ENCODE peak calls at places on chromosomes 16 and 17, in four cellular contexts. B is GM12878, K is H1, U is HepG2. I is an unnamed sample.

GRCh38 chr17:13460646-13461045 is 141.1 kb downstream of the HS3ST3A1 start:
- DNase-seq in K (no peak), B (no peak), U (no peak), I (no peak)

GRCh38 chr17:640436-640835 is 74.2 kb downstream of the VPS53 start:
- DNase-seq in B (no peak), U (no peak), K (no peak), I (no peak)

GRCh38 chr16:51141541-51141940 is 9.5 kb downstream of the SALL1 start:
- DNase-seq in B (no peak), U (no peak), K (no peak), I (no peak)

GRCh38 chr17:31167111-31167510 is 72.3 kb downstream of the NF1 start:
- DNase-seq in B (no peak), U (no peak), K (no peak), I (no peak)

GRCh38 chr16:89867918-89868317 is 5.5 kb upstream of the TCF25 start:
- DNase-seq in U (no peak), B (no peak), K (no peak), I (no peak)

GRCh38 chr17:59846391-59847165 is 46.2 kb downstream of the TUBD1 start:
- DNase-seq in K (no peak), U (peak), B (peak), I (no peak)

GRCh38 chr16:4729876-4730275 is 4.2 kb downstream of the ANKS3 start:
- DNase-seq in U (no peak), B (no peak), K (no peak), I (no peak)

GRCh38 chr16:56872863-56873391 is 7.9 kb downstream of the SLC12A3 start:
- DNase-seq in K (no peak), B (no peak), U (no peak), I (no peak)

GRCh38 chr16:57996406-57997175 is 3.9 kb downstream of the ZNF319 start:
- DNase-seq in B (no peak), U (no peak), K (no peak), I (no peak)

GRCh38 chr17:74427048-74427762 is 4.7 kb upstream of the GPRC5C start:
- DNase-seq in U (peak), K (no peak), B (no peak), I (no peak)

GRCh38 chr16:17970816-17971291 is 365.7 kb downstream of the NPIPA8 start:
- DNase-seq in B (no peak), K (no peak), U (no peak), I (no peak)

GRCh38 chr17:10013360-10014112 is 108.5 kb upstream of the RCVRN start:
- DNase-seq in K (no peak), B (peak), U (no peak), I (no peak)

GRCh38 chr16:68744744-68745280 is 7.7 kb downstream of the CDH1 start:
- DNase-seq in B (no peak), U (peak), K (no peak), I (no peak)

GRCh38 chr16:81445143-81445922 is 725 bp downstream of the CMIP start:
- DNase-seq in K (no peak), B (no peak), U (no peak), I (no peak)

GRCh38 chr16:87350681-87351319 is 32.8 kb downstream of the FBXO31 start:
- DNase-seq in U (no peak), K (no peak), B (no peak), I (no peak)

GRCh38 chr16:3880623-3881498 is at the start of gene CREBBP:
- DNase-seq in B (no peak), U (peak), K (peak), I (peak)

GRCh38 chr17:57755479-57756070 is 10.5 kb upstream of the CCDC182 start:
- DNase-seq in U (no peak), K (no peak), B (no peak), I (no peak)

GRCh38 chr16:84091460-84091859 is 25.3 kb downstream of the MBTPS1 start:
- DNase-seq in U (no peak), B (no peak), K (no peak), I (no peak)

GRCh38 chr17:22171631-22172030 is 479.3 kb downstream of the KCNJ18 start:
- DNase-seq in U (no peak), K (no peak), B (no peak), I (no peak)

GRCh38 chr17:68054296-68054900 is 18.9 kb downstream of the KPNA2 start:
- DNase-seq in K (no peak), U (no peak), B (no peak), I (no peak)

GRCh38 chr16:84448444-84448843 is 56.0 kb downstream of the MEAK7 start:
- DNase-seq in U (no peak), K (no peak), B (no peak), I (no peak)

GRCh38 chr17:66353937-66354401 is 51.6 kb downstream of the PRKCA start:
- DNase-seq in K (no peak), U (no peak), B (no peak), I (no peak)

GRCh38 chr17:9274119-9274445 is 252.8 kb downstream of the NTN1 start:
- DNase-seq in K (no peak), U (no peak), B (no peak), I (no peak)

GRCh38 chr16:81601008-81601428 is 156.4 kb downstream of the CMIP start:
- DNase-seq in U (no peak), B (no peak), K (no peak), I (no peak)

GRCh38 chr17:46771601-46772012 is 46.9 kb downstream of the WNT3 start:
- DNase-seq in B (no peak), U (no peak), K (no peak), I (no peak)

GRCh38 chr16:88766975-88767374 is 18.0 kb downstream of the PIEZO1 start:
- DNase-seq in K (no peak), B (no peak), U (no peak), I (no peak)

GRCh38 chr16:88768041-88768876 is 16.8 kb downstream of the PIEZO1 start:
- DNase-seq in B (no peak), K (no peak), U (no peak), I (no peak)

GRCh38 chr16:88764913-88765349 is 20.1 kb downstream of the PIEZO1 start:
- DNase-seq in U (no peak), K (no peak), B (no peak), I (no peak)

GRCh38 chr16:88769617-88770458 is 15.2 kb downstream of the PIEZO1 start:
- DNase-seq in B (no peak), K (peak), U (no peak), I (peak)

DNA sequence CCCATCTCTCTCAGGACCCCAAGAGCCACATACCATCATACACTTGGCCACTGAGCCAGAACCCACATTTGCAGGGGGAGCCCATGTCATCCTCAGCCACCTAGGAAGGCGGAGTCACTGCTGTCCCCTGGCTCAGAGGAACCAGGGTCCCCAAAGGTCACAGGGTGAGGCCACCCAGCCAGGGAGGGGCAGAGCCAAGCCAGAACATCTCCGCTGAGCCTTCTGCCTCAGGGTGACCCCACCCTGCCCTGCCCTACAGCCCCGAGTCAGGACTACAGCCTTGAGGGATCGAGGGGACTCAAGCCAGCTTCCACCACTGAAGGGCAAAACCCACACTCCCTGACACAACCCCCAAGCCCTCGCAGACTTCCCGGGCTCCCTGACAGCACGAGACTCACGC is 17.5 kb downstream of the PIEZO1 start:
- DNase-seq in K (no peak), B (no peak), U (no peak), I (no peak)
- H3K9ac ChIP-seq in K (no peak), B (peak), U (no peak), I (peak)

DNA sequence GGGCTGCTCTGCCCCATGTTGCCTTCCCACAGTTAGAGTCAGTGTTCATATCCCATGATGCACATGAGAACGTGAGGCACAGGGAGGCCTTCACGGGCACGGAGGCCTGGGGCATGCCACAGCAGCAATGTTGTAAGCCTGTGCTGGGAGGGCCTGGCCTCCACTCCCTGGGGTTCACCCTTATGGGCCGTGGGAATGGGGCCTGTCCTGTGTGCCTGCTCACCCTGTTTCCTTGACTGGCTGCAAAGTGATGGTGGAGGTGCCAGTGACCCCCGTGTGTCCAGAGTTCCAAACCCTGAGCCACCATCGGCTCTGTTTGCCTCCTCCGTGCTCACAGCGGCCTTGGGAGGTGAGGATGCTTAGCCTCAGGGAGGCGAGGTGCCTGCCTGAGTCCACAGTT is 9.6 kb downstream of the POLR3E start:
- DNase-seq in U (no peak), K (no peak), B (no peak), I (no peak)
- TF ChIP-seq SUZ12 in U (no peak), K (no peak), B (no peak), I (no peak)

DNA sequence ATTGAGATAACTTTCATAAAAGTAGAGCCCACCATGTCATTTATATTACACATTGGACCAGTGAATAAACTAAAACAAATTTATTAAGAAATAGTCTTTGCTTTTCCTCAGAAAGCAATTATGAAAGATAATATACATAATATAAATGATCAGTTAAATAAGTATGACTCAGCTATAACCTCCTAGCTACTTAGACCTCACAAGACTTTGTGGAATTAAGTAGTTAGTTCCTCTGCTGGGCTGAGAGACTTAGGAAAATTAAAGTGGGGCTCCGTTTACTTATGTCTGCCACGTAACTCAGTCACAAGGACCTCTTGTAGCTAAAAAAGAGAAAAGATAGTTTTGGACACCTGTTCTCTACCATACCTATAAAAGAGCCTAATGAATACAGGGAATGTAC is 76.9 kb downstream of the MRTFB start:
- DNase-seq in B (no peak), U (no peak), K (no peak), I (no peak)
- TF ChIP-seq YY1 in B (no peak), U (no peak), K (no peak), I (no peak)

GRCh38 chr17:36598951-36599401 is 2.4 kb upstream of the MRM1 start:
- DNase-seq in K (no peak), U (no peak), B (no peak), I (no peak)
- H3K9ac ChIP-seq in K (no peak), U (no peak), B (no peak), I (no peak)

DNA sequence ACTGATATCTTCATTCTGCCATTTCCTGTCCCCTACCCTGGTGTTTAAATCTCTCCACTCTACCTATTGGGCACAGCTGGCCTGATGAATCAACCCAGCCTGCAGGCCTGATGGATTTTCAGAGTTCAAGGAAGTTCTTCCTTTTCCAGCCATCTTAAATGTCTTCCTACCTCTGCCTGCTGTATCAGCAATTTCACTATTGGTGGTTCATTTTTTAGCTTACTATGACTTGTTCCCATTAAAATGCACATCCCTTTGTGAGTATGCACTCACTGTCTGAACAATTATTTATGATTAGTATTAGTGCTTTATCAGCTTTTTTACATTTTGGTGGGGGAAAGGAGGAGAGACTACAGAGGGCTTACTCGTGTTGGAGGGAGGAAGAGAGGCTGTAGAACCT is 48.6 kb upstream of the CRHR1 start:
- DNase-seq in U (no peak), K (no peak), B (no peak), I (no peak)
- TF ChIP-seq SUZ12 in U (no peak), K (no peak), B (no peak), I (no peak)

GRCh38 chr17:78637146-78637545 is 60.0 kb upstream of the DNAH17 start:
- DNase-seq in K (no peak), U (no peak), B (no peak), I (no peak)
- TF ChIP-seq YY1 in K (no peak), U (no peak), B (no peak), I (no peak)

GRCh38 chr17:76872221-76872873 is 4.1 kb downstream of the MGAT5B start:
- DNase-seq in B (no peak), U (no peak), K (no peak), I (no peak)
- H3K9ac ChIP-seq in B (no peak), U (no peak), K (no peak), I (no peak)

DNA sequence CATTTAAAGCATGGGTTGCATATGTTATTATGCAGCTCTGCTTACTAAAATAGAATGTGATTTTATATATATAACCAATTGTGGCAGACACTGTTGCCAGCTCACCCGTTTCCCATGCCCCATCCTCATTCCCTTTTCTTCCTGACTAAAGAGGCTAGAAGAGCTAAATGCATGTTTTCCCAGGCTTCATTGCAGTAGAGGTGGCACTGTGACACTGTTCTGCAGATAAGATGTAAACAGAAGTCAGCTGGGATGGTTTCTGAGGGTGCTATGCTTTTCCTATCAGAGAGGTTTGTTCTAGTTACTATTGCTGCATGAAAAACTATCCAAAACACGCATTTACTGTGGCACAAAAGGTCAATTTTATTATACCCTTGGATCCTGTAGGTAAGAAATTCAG is 5.7 kb upstream of the TOB1 start:
- DNase-seq in B (no peak), K (no peak), U (no peak), I (no peak)
- TF ChIP-seq SUZ12 in B (no peak), K (no peak), U (no peak), I (no peak)

GRCh38 chr16:16161319-16161718 is 62.0 kb downstream of the ABCC6 start:
- DNase-seq in B (no peak), U (no peak), K (no peak), I (no peak)

GRCh38 chr16:16162591-16162990 is 60.7 kb downstream of the ABCC6 start:
- DNase-seq in K (no peak), U (no peak), B (no peak), I (no peak)

GRCh38 chr16:16163109-16163508 is 60.2 kb downstream of the ABCC6 start:
- DNase-seq in U (no peak), K (no peak), B (no peak), I (no peak)

GRCh38 chr16:16164244-16164643 is 59.0 kb downstream of the ABCC6 start:
- DNase-seq in U (no peak), K (no peak), B (no peak), I (no peak)

DNA sequence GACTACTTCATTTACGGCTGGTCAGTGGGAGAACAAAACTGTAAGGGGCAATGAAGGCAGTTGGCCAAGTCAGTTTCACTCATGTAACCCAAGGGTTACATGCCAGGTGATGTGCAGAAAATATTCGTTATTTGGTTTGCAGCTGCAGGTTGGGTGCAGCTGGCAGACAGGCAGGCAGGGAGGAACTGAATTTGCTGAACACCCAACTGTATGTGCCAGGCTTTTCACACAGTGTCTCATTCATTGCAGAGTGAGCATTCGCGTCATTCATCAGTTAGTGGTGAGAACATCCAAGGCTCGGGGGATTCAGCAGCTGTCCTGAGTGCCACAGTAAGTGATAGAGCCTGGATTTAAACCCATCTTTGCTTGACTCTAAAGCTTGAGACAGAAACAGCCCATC is 59.7 kb downstream of the ABCC6 start:
- DNase-seq in B (no peak), K (no peak), U (no peak), I (no peak)
- TF ChIP-seq YY1 in B (no peak), K (no peak), U (no peak), I (no peak)